ENCODE peak calls at places on chromosomes 1 and 21, in seven cellular contexts. S is tibial artery; N is small intestine; F is naive thymus-derived CD4-positive, alpha-beta T cell; Q is lung; V is right cardiac atrium; P is H9. O is an unnamed sample.

GRCh38 chr1:208110296-208110695 is 133.9 kb downstream of the PLXNA2 start:
- DNase-seq in N (no peak), P (no peak), S (no peak), Q (no peak), V (peak; percentile 31), F (no peak), O (no peak)

GRCh38 chr1:207362962-207363858 is 41.7 kb downstream of the CD55 start:
- DNase-seq in S (no peak), F (peak; percentile 54), V (no peak), N (peak; percentile 10), Q (no peak), P (no peak), O (peak; percentile 15)

GRCh38 chr1:245856944-245857531 is 650.0 kb downstream of the SMYD3 start:
- DNase-seq in P (no peak), V (no peak), N (no peak), F (no peak), Q (no peak), S (no peak), O (peak; percentile 75)

GRCh38 chr1:117146570-117147340 is 25.2 kb upstream of the TRIM45 start:
- DNase-seq in S (no peak), N (no peak), V (no peak), P (no peak), Q (no peak), F (no peak), O (peak; percentile 73)

GRCh38 chr1:246153796-246154212 is 353.3 kb downstream of the SMYD3 start:
- DNase-seq in Q (no peak), N (no peak), S (no peak), P (no peak), F (no peak), V (no peak), O (no peak)

GRCh38 chr1:88802950-88803349 is 88.4 kb downstream of the GTF2B start:
- DNase-seq in P (no peak), S (no peak), F (no peak), V (no peak), Q (no peak), N (no peak), O (peak; percentile 40)

GRCh38 chr1:18954270-18955071 is 2.0 kb downstream of the IFFO2 start:
- DNase-seq in N (no peak), F (no peak), V (peak; percentile 50), S (no peak), P (no peak), Q (no peak), O (peak; percentile 23)

GRCh38 chr1:170967042-170967910 is 31.9 kb downstream of the MROH9 start:
- DNase-seq in N (peak; percentile 42), V (no peak), F (no peak), S (no peak), P (no peak), Q (no peak), O (peak; percentile 11)

GRCh38 chr1:171107257-171107940 is 16.7 kb downstream of the FMO3 start:
- DNase-seq in N (no peak), F (no peak), P (no peak), S (no peak), V (no peak), Q (no peak), O (no peak)

GRCh38 chr1:197677752-197678295 is 97.5 kb downstream of the DENND1B start:
- DNase-seq in N (no peak), S (no peak), P (no peak), F (no peak), V (no peak), Q (no peak), O (no peak)

GRCh38 chr21:35256468-35256988 is 207.4 kb upstream of the RUNX1 start:
- DNase-seq in S (peak; percentile 84), N (peak; percentile 87), Q (peak; percentile 88), V (peak; percentile 94), F (no peak), P (no peak), O (peak; percentile 99)

GRCh38 chr1:32393136-32393535 is 1.1 kb downstream of the BSDC1 start:
- DNase-seq in Q (no peak), S (no peak), N (no peak), V (no peak), F (no peak), P (no peak), O (peak; percentile 26)

GRCh38 chr1:151828931-151829330 is 2.7 kb downstream of the RORC start:
- DNase-seq in N (no peak), F (no peak), Q (no peak), V (peak; percentile 85), P (peak; percentile 83), S (no peak), O (peak; percentile 69)

GRCh38 chr1:15328785-15329480 is 80.8 kb upstream of the EFHD2 start:
- DNase-seq in N (no peak), S (peak; percentile 73), V (peak; percentile 95), Q (no peak), P (no peak), F (no peak), O (no peak)

GRCh38 chr1:206687915-206688442 is 3.3 kb downstream of the MAPKAPK2 start:
- DNase-seq in S (no peak), V (no peak), F (no peak), N (no peak), P (peak; percentile 85), Q (no peak), O (peak; percentile 20)

GRCh38 chr1:6801998-6802397 is 16.7 kb downstream of the CAMTA1 start:
- DNase-seq in P (no peak), V (no peak), F (no peak), N (no peak), S (no peak), Q (no peak), O (peak; percentile 72)

GRCh38 chr1:54811066-54811465 is 9.9 kb upstream of the TTC22 start:
- DNase-seq in V (no peak), Q (no peak), S (no peak), F (no peak), P (no peak), N (no peak), O (no peak)

GRCh38 chr1:23651069-23651808 is 40.4 kb upstream of the RPL11 start:
- DNase-seq in P (no peak), S (no peak), N (peak; percentile 31), V (peak; percentile 92), Q (no peak), F (no peak), O (peak; percentile 77)

GRCh38 chr1:41917051-41917530 is 1.6 kb downstream of the HIVEP3 start:
- DNase-seq in N (no peak), P (no peak), Q (no peak), V (no peak), F (no peak), S (no peak), O (no peak)
- H3K4me1 ChIP-seq in N (no peaks in the 10 kb centered on the region), P (peaks cover 7% of the 10 kb centered on the region), Q (peaks cover 16% of the 10 kb centered on the region), V (peaks cover 8% of the 10 kb centered on the region), F (peaks cover 66% of the 10 kb centered on the region), S (no peaks in the 10 kb centered on the region), O (peaks cover 52% of the 10 kb centered on the region)

GRCh38 chr1:205247130-205247921 is 19.6 kb downstream of the TMCC2 start:
- DNase-seq in S (peak; percentile 66), F (no peak), P (no peak), Q (no peak), N (no peak), V (peak; percentile 72), O (no peak)
- H3K4me1 ChIP-seq in S (no peaks in the 10 kb centered on the region), F (no peaks in the 10 kb centered on the region), P (no peaks in the 10 kb centered on the region), Q (peaks cover 3% of the 10 kb centered on the region), N (peaks cover 7% of the 10 kb centered on the region), V (peaks cover 21% of the 10 kb centered on the region), O (no peaks in the 10 kb centered on the region)

GRCh38 chr1:28241633-28242241 is 5.8 kb downstream of the ATP5IF1 start:
- DNase-seq in V (no peak), F (no peak), Q (no peak), S (no peak), P (no peak), N (no peak), O (peak; percentile 73)
- H3K4me1 ChIP-seq in V (peaks cover 5% of the 10 kb centered on the region), F (peaks cover 48% of the 10 kb centered on the region), Q (peaks cover 17% of the 10 kb centered on the region), S (no peaks in the 10 kb centered on the region), P (no peaks in the 10 kb centered on the region), N (peaks cover 8% of the 10 kb centered on the region), O (peaks cover 46% of the 10 kb centered on the region)

GRCh38 chr1:1521331-1521730 is 9.4 kb downstream of the ATAD3A start:
- DNase-seq in N (no peak), F (no peak), P (no peak), S (no peak), V (peak; percentile 20), Q (no peak), O (no peak)
- H3K4me1 ChIP-seq in N (no peaks in the 10 kb centered on the region), F (no peaks in the 10 kb centered on the region), P (no peaks in the 10 kb centered on the region), S (no peaks in the 10 kb centered on the region), V (no peaks in the 10 kb centered on the region), Q (no peaks in the 10 kb centered on the region), O (no peaks in the 10 kb centered on the region)

DNA sequence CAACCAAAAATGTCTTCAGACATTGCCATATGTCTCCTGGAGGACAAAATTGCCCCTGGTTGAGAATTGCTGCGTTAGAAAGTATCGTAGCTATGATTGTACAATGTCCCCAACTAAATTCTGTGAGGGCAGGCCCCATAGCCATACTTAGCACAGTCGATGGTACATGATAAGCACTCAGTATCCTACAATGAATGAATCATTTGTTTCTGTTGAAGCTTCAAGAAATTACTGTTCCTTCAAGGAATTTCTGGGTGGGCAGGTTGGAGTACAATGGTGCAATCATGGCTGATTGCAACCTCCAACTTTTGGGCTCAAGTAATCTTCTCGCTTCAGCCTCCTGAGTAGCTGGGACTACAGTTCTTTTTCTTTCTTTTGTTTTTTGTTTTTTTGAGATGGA is 4.7 kb downstream of the CAP1 start:
- DNase-seq in Q (no peak), N (no peak), S (no peak), V (no peak), P (no peak), F (no peak), O (peak; percentile 50)
- H3K4me1 ChIP-seq in Q (peaks cover 36% of the 10 kb centered on the region), N (peaks cover 28% of the 10 kb centered on the region), S (no peaks in the 10 kb centered on the region), V (peaks cover 17% of the 10 kb centered on the region), P (no peaks in the 10 kb centered on the region), F (peaks cover 54% of the 10 kb centered on the region), O (peaks cover 47% of the 10 kb centered on the region)

GRCh38 chr1:225881081-225882007 is 836 bp downstream of the TMEM63A start:
- DNase-seq in S (peak; percentile 88), V (peak; percentile 86), N (peak; percentile 76), P (peak; percentile 56), F (no peak), Q (peak; percentile 67), O (peak; percentile 28)
- H3K4me1 ChIP-seq in S (peaks cover 3% of the 10 kb centered on the region), V (peaks cover 28% of the 10 kb centered on the region), N (peaks cover 24% of the 10 kb centered on the region), P (peaks cover 12% of the 10 kb centered on the region), F (peaks cover 49% of the 10 kb centered on the region), Q (peaks cover 20% of the 10 kb centered on the region), O (peaks cover 25% of the 10 kb centered on the region)

DNA sequence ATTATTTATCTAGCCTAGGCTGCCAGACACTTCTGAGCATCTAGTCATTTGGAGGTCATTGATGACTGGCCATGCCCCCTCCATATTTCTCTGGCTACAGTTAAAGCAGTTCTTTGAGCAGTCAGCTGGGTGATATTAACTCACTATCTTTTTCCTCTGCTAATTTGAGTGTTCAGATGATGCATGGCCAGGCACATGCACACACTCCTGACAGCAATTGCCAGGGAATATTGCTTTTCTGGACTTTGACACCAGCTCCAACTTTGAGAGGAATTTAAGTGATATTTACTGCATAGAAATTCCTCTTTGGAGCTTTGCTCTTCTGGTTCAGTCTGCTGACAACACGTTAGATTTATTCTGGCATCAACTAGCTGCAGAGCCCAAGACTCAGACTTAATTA is 52.6 kb downstream of the CD247 start:
- DNase-seq in P (no peak), F (no peak), Q (no peak), S (no peak), V (no peak), N (no peak), O (no peak)
- H3K4me1 ChIP-seq in P (no peaks in the 10 kb centered on the region), F (peaks cover 83% of the 10 kb centered on the region), Q (peaks cover 3% of the 10 kb centered on the region), S (no peaks in the 10 kb centered on the region), V (no peaks in the 10 kb centered on the region), N (no peaks in the 10 kb centered on the region), O (no peaks in the 10 kb centered on the region)

GRCh38 chr21:44940116-44940631 is 345 bp downstream of the SLX9 start:
- DNase-seq in P (peak; percentile 36), N (no peak), F (no peak), V (peak; percentile 55), S (no peak), Q (no peak), O (peak; percentile 17)
- H3K4me1 ChIP-seq in P (no peaks in the 10 kb centered on the region), N (peaks cover 7% of the 10 kb centered on the region), F (peaks cover 34% of the 10 kb centered on the region), V (no peaks in the 10 kb centered on the region), S (no peaks in the 10 kb centered on the region), Q (no peaks in the 10 kb centered on the region), O (peaks cover 25% of the 10 kb centered on the region)

O was measured in mammary epithelial cell.